ENCODE peak calls at places on chromosomes 6 and 20, in four cellular contexts. O is IMR-90, E is prostate gland, T is heart left ventricle. C is an unnamed sample.

GRCh38 chr6:148835920-148836441 is 89.2 kb downstream of the UST start:
- DNase-seq in O (peak), E (no peak), T (no peak), C (no peak)

GRCh38 chr20:54690323-54690722 is 214.9 kb downstream of the DOK5 start:
- DNase-seq in O (no peak), E (no peak), T (no peak), C (no peak)

GRCh38 chr6:142566628-142567396 is 265.0 kb downstream of the ADGRG6 start:
- DNase-seq in O (peak), E (peak), T (no peak), C (peak)

GRCh38 chr20:61853073-61854005 is 212.3 kb downstream of the TAF4 start:
- DNase-seq in O (no peak), E (no peak), T (no peak), C (no peak)

GRCh38 chr6:84417261-84417660 is 189.8 kb upstream of the CEP162 start:
- DNase-seq in O (peak), E (no peak), T (no peak), C (no peak)

GRCh38 chr6:11093065-11093590 is 506 bp upstream of the SMIM13 start:
- DNase-seq in O (peak), E (peak), T (no peak), C (no peak)

GRCh38 chr6:163720005-163720404 is 305.5 kb downstream of the QKI start:
- DNase-seq in O (no peak), E (no peak), T (no peak), C (no peak)

GRCh38 chr6:144150673-144151009 is 324 bp downstream of the STX11 start:
- DNase-seq in O (peak), E (no peak), T (peak), C (peak)

GRCh38 chr6:34938268-34938667 is 49.2 kb downstream of the ANKS1A start:
- DNase-seq in O (no peak), E (no peak), T (no peak), C (no peak)

GRCh38 chr6:73704260-73704659 is 8.3 kb downstream of the CD109 start:
- DNase-seq in O (peak), E (peak), T (no peak), C (no peak)

GRCh38 chr6:32941412-32941784 is 570 bp upstream of the HLA-DMB start:
- DNase-seq in O (no peak), E (no peak), T (no peak), C (peak)

GRCh38 chr20:36281785-36282380 is 24.3 kb upstream of the DLGAP4 start:
- DNase-seq in O (no peak), E (no peak), T (no peak), C (no peak)

GRCh38 chr6:82866446-82866845 is 199.2 kb downstream of the UBE3D start:
- DNase-seq in O (no peak), E (no peak), T (no peak), C (no peak)

GRCh38 chr6:156685823-156686428 is 91.3 kb upstream of the ARID1B start:
- DNase-seq in O (no peak), E (no peak), T (no peak), C (no peak)

GRCh38 chr6:156686429-156686939 is 90.7 kb upstream of the ARID1B start:
- DNase-seq in O (peak), E (peak), T (no peak), C (peak)

GRCh38 chr6:156689656-156690055 is 87.5 kb upstream of the ARID1B start:
- DNase-seq in O (no peak), E (no peak), T (no peak), C (no peak)

GRCh38 chr6:156686940-156687874 is 90.0 kb upstream of the ARID1B start:
- DNase-seq in O (peak), E (peak), T (peak), C (peak)

GRCh38 chr6:156687875-156688549 is 89.2 kb upstream of the ARID1B start:
- DNase-seq in O (peak), E (peak), T (no peak), C (no peak)
- H3K27ac ChIP-seq in O (peak), E (peak), T (peak), C (peak)

GRCh38 chr20:49103647-49104364 is 57.7 kb downstream of the CSE1L start:
- DNase-seq in O (no peak), E (no peak), T (no peak), C (no peak)

GRCh38 chr20:49100934-49101333 is 54.8 kb downstream of the CSE1L start:
- DNase-seq in O (peak), E (no peak), T (no peak), C (no peak)

GRCh38 chr20:49103019-49103418 is 56.9 kb downstream of the CSE1L start:
- DNase-seq in O (no peak), E (no peak), T (no peak), C (no peak)

GRCh38 chr20:49106332-49106731 is 60.2 kb downstream of the CSE1L start:
- DNase-seq in O (no peak), E (no peak), T (no peak), C (no peak)

DNA sequence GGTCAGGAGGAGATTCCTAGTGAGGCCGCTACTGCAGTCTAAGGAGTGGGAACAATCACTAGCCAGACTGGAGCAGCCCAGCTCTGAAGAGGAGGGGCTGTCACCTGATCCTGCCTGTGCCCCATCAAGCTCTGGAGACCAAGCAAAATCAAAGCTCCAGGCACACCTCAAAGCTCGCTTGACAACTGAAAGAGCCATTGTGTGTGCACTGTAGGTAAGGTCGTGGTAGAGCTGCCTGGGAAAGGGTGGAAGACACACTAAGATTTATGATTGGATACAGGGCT is 58.2 kb downstream of the CSE1L start:
- DNase-seq in O (no peak), E (no peak), T (no peak), C (no peak)
- TF ChIP-seq POLR2A in O (no peak), E (no peak), T (no peak), C (no peak)

GRCh38 chr6:54899442-54899841 is 52.9 kb downstream of the FAM83B start:
- DNase-seq in O (no peak), E (no peak), T (no peak), C (no peak)
- H3K27ac ChIP-seq in O (no peak), E (no peak), T (no peak), C (no peak)

GRCh38 chr6:31379850-31380249 is 22.9 kb upstream of the HLA-B start:
- DNase-seq in O (no peak), E (no peak), T (no peak), C (no peak)
- TF ChIP-seq POLR2A in O (no peak), E (no peak), T (no peak), C (peak)

DNA sequence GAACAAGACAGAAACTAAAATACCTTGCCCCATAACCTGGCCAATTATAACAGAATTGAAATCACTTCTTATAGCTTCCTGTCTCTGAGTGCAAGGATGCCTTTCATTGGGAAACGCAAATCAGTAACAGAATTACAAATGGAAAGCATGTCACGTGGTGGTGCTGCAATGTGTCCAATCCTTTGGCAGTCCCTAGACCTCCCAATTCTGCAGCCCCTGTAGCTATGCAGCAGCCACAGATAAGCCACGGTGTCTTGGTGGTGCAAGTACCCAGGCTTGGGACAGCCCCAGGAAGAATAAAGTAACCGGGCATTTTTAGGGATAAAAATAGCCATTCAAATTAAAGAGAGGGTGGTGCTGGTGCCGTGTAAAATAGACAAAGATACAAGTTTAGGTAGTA is 134.6 kb upstream of the CCN2 start:
- DNase-seq in O (no peak), E (no peak), T (no peak), C (no peak)
- H3K27ac ChIP-seq in O (peak), E (peak), T (no peak), C (no peak)

GRCh38 chr20:57659789-57660509 is 39.7 kb upstream of the ZBP1 start:
- DNase-seq in O (no peak), E (peak), T (peak), C (no peak)
- TF ChIP-seq POLR2A in O (no peak), E (no peak), T (no peak), C (no peak)